ENCODE peak calls at places on chromosome 5, in six cellular contexts. T is CD4-positive, alpha-beta T cell; E is lower lobe of right lung; S is fibroblast of the aortic adventitia; M is stimulated activated CD4-positive, alpha-beta T cell treated with anti-CD3 and anti-CD28 coated beads, Interleukin-12 subunit alpha, Interleukin-12 subunit beta, amount 100 ng/mL, for 4 hours; R is mesendoderm. I is an unnamed sample.

GRCh38 chr5:170467000-170467707 is 36.7 kb upstream of the KCNIP1 start:
- DNase-seq in T (no peak), E (no peak), S (peak; percentile 79), M (peak; percentile 10), R (no peak), I (no peak)

GRCh38 chr5:32193591-32193990 is 19.5 kb upstream of the GOLPH3 start:
- DNase-seq in T (no peak), E (peak; percentile 90), S (peak; percentile 89), M (no peak), R (no peak), I (no peak)

GRCh38 chr5:16596541-16596940 is 20.3 kb downstream of the RETREG1 start:
- DNase-seq in T (no peak), E (no peak), S (no peak), M (no peak), R (no peak), I (no peak)

GRCh38 chr5:64923151-64923685 is 154.5 kb downstream of the CWC27 start:
- DNase-seq in T (no peak), E (no peak), S (no peak), M (no peak), R (peak; percentile 53), I (no peak)

GRCh38 chr5:75331-76320 is 16.3 kb upstream of the PLEKHG4B start:
- DNase-seq in T (no peak), E (no peak), S (no peak), M (no peak), R (no peak), I (no peak)

GRCh38 chr5:51651476-51651875 is 268.2 kb downstream of the ISL1 start:
- DNase-seq in T (no peak), E (no peak), S (no peak), M (no peak), R (no peak), I (no peak)

GRCh38 chr5:168851902-168852321 is 272.7 kb upstream of the PANK3 start:
- DNase-seq in T (peak; percentile 6), E (no peak), S (peak; percentile 67), M (no peak), R (peak; percentile 20), I (no peak)

GRCh38 chr5:58057324-58057723 is 402.6 kb downstream of the PLK2 start:
- DNase-seq in T (no peak), E (no peak), S (no peak), M (no peak), R (no peak), I (no peak)